ENCODE peak calls at places on chromosomes 3 and 15, in eight cellular contexts. V is gastrocnemius medialis; D is lower lobe of right lung; W is upper lobe of right lung; B is stimulated activated effector memory CD8-positive, alpha-beta T cell treated with anti-CD3 and anti-CD28 coated beads, Interleukin-12 subunit alpha, Interleukin-12 subunit beta, amount 100 ng/mL, for 72 hours; L is heart left ventricle; O is left lung; F is activated T-cell treated with anti-CD3 and anti-CD28 coated beads, Interleukin-2, amount 50 U/mL, for 4 hours. R is an unnamed sample.

GRCh38 chr3:170420307-170420821 is 1.7 kb downstream of the CLDN11 start:
- ATAC-seq in V (no peak), D (peak; percentile 20), W (no peak), B (no peak), L (no peak), O (peak; percentile 9), F (no peak), R (no peak)

GRCh38 chr3:66482005-66482404 is 18.8 kb downstream of the LRIG1 start:
- ATAC-seq in V (no peak), D (no peak), W (no peak), B (no peak), L (no peak), O (no peak), F (no peak), R (no peak)

GRCh38 chr15:92415639-92416297 is 22.1 kb downstream of the ST8SIA2 start:
- ATAC-seq in V (no peak), D (no peak), W (no peak), B (no peak), L (peak; percentile 57), O (no peak), F (no peak), R (no peak)

GRCh38 chr3:152574461-152575079 is 260.4 kb upstream of the P2RY1 start:
- ATAC-seq in V (no peak), D (peak; percentile 51), W (peak; percentile 65), B (peak; percentile 46), L (peak; percentile 89), O (peak; percentile 77), F (no peak), R (peak; percentile 51)

GRCh38 chr3:27526614-27527315 is 42.6 kb upstream of the SLC4A7 start:
- ATAC-seq in V (no peak), D (no peak), W (no peak), B (peak; percentile 74), L (no peak), O (no peak), F (no peak), R (no peak)

GRCh38 chr3:16183601-16184270 is 9.3 kb downstream of the GALNT15 start:
- ATAC-seq in V (peak; percentile 47), D (no peak), W (no peak), B (no peak), L (peak; percentile 64), O (peak; percentile 53), F (no peak), R (peak; percentile 47)

GRCh38 chr3:195185574-195185973 is 85.4 kb downstream of the XXYLT1 start:
- ATAC-seq in V (no peak), D (peak; percentile 81), W (peak; percentile 91), B (peak; percentile 48), L (no peak), O (peak; percentile 85), F (no peak), R (peak; percentile 97)

GRCh38 chr3:142898346-142899213 is 9.7 kb upstream of the PCOLCE2 start:
- ATAC-seq in V (no peak), D (no peak), W (no peak), B (peak; percentile 28), L (peak; percentile 47), O (no peak), F (no peak), R (no peak)

GRCh38 chr3:61725851-61726333 is 164.5 kb downstream of the PTPRG start:
- ATAC-seq in V (no peak), D (peak; percentile 65), W (peak; percentile 55), B (no peak), L (peak; percentile 79), O (peak; percentile 67), F (no peak), R (no peak)

GRCh38 chr15:100338971-100339444 is 2.8 kb downstream of the ADAMTS17 start:
- ATAC-seq in V (peak; percentile 42), D (peak; percentile 48), W (peak; percentile 47), B (peak; percentile 63), L (peak; percentile 66), O (peak; percentile 62), F (peak; percentile 41), R (peak; percentile 74)

GRCh38 chr3:32667072-32667582 is 17.9 kb upstream of the CNOT10 start:
- ATAC-seq in V (no peak), D (no peak), W (no peak), B (no peak), L (no peak), O (no peak), F (no peak), R (no peak)

GRCh38 chr15:25133804-25134203 is 179.0 kb downstream of the SNRPN start:
- ATAC-seq in V (no peak), D (no peak), W (no peak), B (no peak), L (peak; percentile 18), O (no peak), F (no peak), R (no peak)

GRCh38 chr3:188205992-188206416 is 52.0 kb downstream of the LPP start:
- ATAC-seq in V (no peak), D (peak; percentile 28), W (no peak), B (no peak), L (no peak), O (no peak), F (no peak), R (no peak)

GRCh38 chr15:40072216-40072990 is 33.4 kb upstream of the SRP14 start:
- ATAC-seq in V (no peak), D (no peak), W (no peak), B (no peak), L (no peak), O (no peak), F (no peak), R (no peak)

GRCh38 chr3:99872633-99873254 is 55.1 kb downstream of the CMSS1 start:
- ATAC-seq in V (no peak), D (no peak), W (no peak), B (peak; percentile 90), L (no peak), O (no peak), F (no peak), R (no peak)

GRCh38 chr15:51718745-51719144 is 18.7 kb downstream of the LYSMD2 start:
- ATAC-seq in V (no peak), D (no peak), W (no peak), B (no peak), L (no peak), O (no peak), F (no peak), R (no peak)

GRCh38 chr3:80993241-80993945 is 768.1 kb downstream of the GBE1 start:
- ATAC-seq in V (no peak), D (no peak), W (no peak), B (no peak), L (no peak), O (no peak), F (no peak), R (no peak)

GRCh38 chr3:46908294-46908985 is 30.9 kb downstream of the PTH1R start:
- ATAC-seq in V (no peak), D (peak; percentile 34), W (peak; percentile 13), B (no peak), L (no peak), O (peak; percentile 31), F (no peak), R (peak; percentile 10)

GRCh38 chr3:52521488-52521824 is 12.2 kb downstream of the NT5DC2 start:
- ATAC-seq in V (no peak), D (no peak), W (no peak), B (no peak), L (no peak), O (no peak), F (no peak), R (no peak)

GRCh38 chr3:16817201-16817600 is 67.6 kb upstream of the PLCL2 start:
- ATAC-seq in V (no peak), D (no peak), W (no peak), B (no peak), L (no peak), O (no peak), F (no peak), R (no peak)

GRCh38 chr3:123871946-123872345 is 12.2 kb downstream of the MYLK start:
- ATAC-seq in V (no peak), D (no peak), W (no peak), B (no peak), L (no peak), O (no peak), F (no peak), R (peak; percentile 62)

GRCh38 chr3:155946178-155946577 is 75.7 kb downstream of the GMPS start:
- ATAC-seq in V (no peak), D (peak; percentile 47), W (no peak), B (no peak), L (no peak), O (peak; percentile 69), F (no peak), R (no peak)

GRCh38 chr15:49876401-49877038 is 242.5 kb downstream of the ATP8B4 start:
- ATAC-seq in V (peak; percentile 61), D (peak; percentile 14), W (peak; percentile 61), B (no peak), L (peak; percentile 76), O (peak; percentile 20), F (no peak), R (no peak)

GRCh38 chr15:29103825-29104565 is 165.6 kb downstream of the NSMCE3 start:
- ATAC-seq in V (no peak), D (peak; percentile 79), W (peak; percentile 70), B (peak; percentile 77), L (peak; percentile 50), O (peak; percentile 91), F (peak; percentile 87), R (peak; percentile 80)

GRCh38 chr3:106810461-106810733 is 566.8 kb upstream of the CCDC54 start:
- ATAC-seq in V (no peak), D (no peak), W (no peak), B (no peak), L (no peak), O (no peak), F (no peak), R (no peak)

GRCh38 chr3:170572665-170573253 is 13.1 kb downstream of the SLC7A14 start:
- ATAC-seq in V (peak; percentile 80), D (no peak), W (no peak), B (peak; percentile 97), L (no peak), O (no peak), F (peak; percentile 93), R (no peak)

GRCh38 chr3:194705761-194706160 is 20.1 kb downstream of the FAM43A start:
- ATAC-seq in V (peak; percentile 64), D (no peak), W (peak; percentile 13), B (no peak), L (no peak), O (no peak), F (no peak), R (peak; percentile 13)

GRCh38 chr3:183073839-183074615 is 25.3 kb downstream of the MCCC1 start:
- ATAC-seq in V (no peak), D (no peak), W (peak; percentile 54), B (peak; percentile 62), L (no peak), O (peak; percentile 14), F (no peak), R (no peak)

GRCh38 chr15:38300395-38300794 is 47.8 kb downstream of the SPRED1 start:
- ATAC-seq in V (no peak), D (no peak), W (no peak), B (peak; percentile 82), L (no peak), O (no peak), F (peak; percentile 74), R (no peak)

GRCh38 chr3:101243285-101244211 is 76.8 kb downstream of the IMPG2 start:
- ATAC-seq in V (no peak), D (no peak), W (no peak), B (peak; percentile 90), L (no peak), O (no peak), F (peak; percentile 25), R (no peak)

GRCh38 chr3:106276755-106277612 is 408.2 kb upstream of the CBLB start:
- ATAC-seq in V (no peak), D (no peak), W (no peak), B (peak; percentile 52), L (no peak), O (no peak), F (peak; percentile 32), R (no peak)

GRCh38 chr15:58453931-58454793 is 22.4 kb downstream of the LIPC start:
- ATAC-seq in V (peak; percentile 14), D (no peak), W (peak; percentile 57), B (peak; percentile 91), L (no peak), O (no peak), F (peak; percentile 74), R (no peak)